ENCODE peak calls at places on chromosome 9, in five cellular contexts. G is Peyer's patch, J is body of pancreas, R is IMR-90, K is lung. M is an unnamed sample.

GRCh38 chr9:132312873-132313272 is 41.9 kb downstream of the SETX start:
- DNase-seq in K (no peak), R (no peak), J (no peak), G (no peak), M (no peak)

GRCh38 chr9:128600111-128600510 is 47.7 kb downstream of the SPTAN1 start:
- DNase-seq in G (no peak), R (no peak), J (no peak), K (no peak), M (no peak)

GRCh38 chr9:97853844-97854695 is 1.0 kb downstream of the FOXE1 start:
- DNase-seq in R (peak), G (no peak), K (no peak), J (no peak), M (peak)

GRCh38 chr9:5843450-5844249 is 10.7 kb upstream of the ERMP1 start:
- DNase-seq in K (no peak), G (no peak), J (no peak), R (peak), M (no peak)

GRCh38 chr9:137630126-137630525 is 11.3 kb downstream of the EHMT1 start:
- DNase-seq in J (no peak), G (no peak), K (no peak), R (peak), M (no peak)

GRCh38 chr9:120764476-120764875 is 28.7 kb downstream of the FBXW2 start:
- DNase-seq in R (no peak), J (no peak), G (no peak), K (no peak), M (no peak)

GRCh38 chr9:120100595-120100994 is 479.4 kb downstream of the CDK5RAP2 start:
- DNase-seq in K (no peak), G (no peak), R (no peak), J (no peak), M (no peak)

GRCh38 chr9:17349816-17350215 is 215.0 kb downstream of the CNTLN start:
- DNase-seq in G (no peak), J (no peak), R (peak), K (no peak), M (no peak)

DNA sequence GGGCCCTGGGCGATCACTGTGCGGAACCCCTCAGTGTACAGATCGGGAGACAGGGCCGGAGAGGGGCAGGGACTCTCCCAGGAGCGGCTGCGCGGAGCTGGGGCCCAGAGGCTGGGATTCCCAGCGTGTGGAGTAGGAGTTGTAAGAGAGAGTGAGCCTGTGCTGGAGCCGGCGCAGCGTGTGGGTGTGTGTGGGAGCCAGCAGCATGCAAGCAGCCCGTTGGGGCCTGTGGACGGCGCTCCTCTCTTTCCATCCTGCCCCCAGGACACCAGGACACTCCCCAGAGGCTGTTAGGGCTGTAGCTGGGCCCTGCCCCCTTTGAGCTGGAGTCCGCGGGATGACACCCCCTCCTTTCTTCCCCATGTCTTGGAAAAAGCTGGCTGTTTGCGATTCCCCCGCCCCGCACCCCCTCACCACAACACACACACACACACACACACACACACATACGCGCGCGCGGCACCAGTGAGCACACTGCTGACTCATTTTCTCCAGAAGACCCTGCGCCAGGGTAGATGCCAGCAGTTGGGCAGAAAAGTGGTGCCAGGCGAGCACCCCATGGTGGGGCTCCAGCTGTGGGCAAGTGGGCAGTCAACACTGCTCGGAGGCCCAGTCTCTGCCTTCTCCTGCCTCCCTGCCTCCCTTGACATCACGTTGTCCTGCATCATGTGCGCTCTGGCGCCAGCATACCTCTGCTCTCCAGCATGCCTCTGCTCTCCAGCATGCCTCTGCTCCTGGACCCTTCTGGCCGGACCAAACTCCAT is 1.5 kb downstream of the COL27A1 start:
- DNase-seq in K (peak), R (peak), J (peak), G (no peak), M (no peak)
- TF ChIP-seq CTCF in K (no peak), R (peak), J (no peak), G (no peak), M (no peak)

GRCh38 chr9:83996126-83996525 is 15.5 kb downstream of the RMI1 start:
- DNase-seq in G (no peak), K (no peak), J (no peak), R (no peak), M (no peak)

GRCh38 chr9:83991355-83991754 is 10.8 kb downstream of the RMI1 start:
- DNase-seq in J (no peak), K (no peak), R (no peak), G (no peak), M (no peak)

GRCh38 chr9:83992901-83993300 is 12.3 kb downstream of the RMI1 start:
- DNase-seq in R (no peak), G (no peak), J (no peak), K (no peak), M (no peak)

GRCh38 chr9:83988411-83988810 is 7.8 kb downstream of the RMI1 start:
- DNase-seq in J (no peak), K (no peak), G (no peak), R (no peak), M (no peak)

DNA sequence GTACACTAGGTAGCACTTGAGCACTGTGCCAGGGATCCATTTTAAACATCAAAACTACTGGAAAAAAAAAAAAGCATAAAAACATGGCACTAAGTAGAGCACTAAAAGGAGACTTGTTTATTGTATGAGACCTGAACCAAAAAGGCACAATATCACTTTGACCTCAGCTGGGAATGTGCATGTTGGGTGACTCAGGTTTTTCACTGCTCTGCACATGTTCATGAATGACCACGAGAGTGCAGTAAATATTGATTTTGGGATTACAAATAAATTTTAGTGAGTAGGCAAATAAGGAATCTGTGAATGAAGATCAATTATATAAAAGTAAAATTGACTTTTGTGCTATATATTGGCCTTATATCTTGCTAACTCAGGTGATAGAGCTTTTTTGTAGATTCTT is 11.8 kb downstream of the RMI1 start:
- DNase-seq in R (peak), G (no peak), K (no peak), J (no peak), M (no peak)
- TF ChIP-seq CTCF in R (peak), G (no peak), K (no peak), J (peak), M (no peak)

DNA sequence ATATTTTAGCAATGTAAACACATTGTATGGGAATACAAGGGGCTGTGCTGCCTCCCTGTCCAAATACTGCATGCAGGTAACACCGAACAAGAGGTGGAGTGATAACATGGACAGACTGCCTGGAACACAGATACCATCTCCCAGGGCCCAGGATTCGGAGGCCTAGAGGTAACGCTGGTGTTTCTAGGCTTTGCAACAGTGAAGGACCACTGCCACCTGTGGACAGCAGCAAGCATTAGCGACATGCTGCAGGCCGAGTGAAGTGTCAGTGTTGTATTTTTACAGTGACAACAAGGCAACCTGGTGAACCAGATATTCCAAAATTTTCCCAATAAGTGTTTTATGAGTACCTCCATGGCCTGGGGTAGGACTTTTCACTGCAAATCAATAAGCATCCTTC is 379.2 kb downstream of the DMRT2 start:
- DNase-seq in J (peak), K (no peak), G (no peak), R (no peak), M (no peak)
- TF ChIP-seq CTCF in J (peak), K (no peak), G (no peak), R (no peak), M (no peak)

GRCh38 chr9:135484460-135485277 is 5.1 kb downstream of the PPP1R26 start:
- DNase-seq in G (no peak), K (no peak), J (no peak), R (no peak), M (no peak)

GRCh38 chr9:135487281-135488012 is 7.9 kb downstream of the PPP1R26 start:
- DNase-seq in J (no peak), R (no peak), G (peak), K (no peak), M (no peak)

GRCh38 chr9:135486267-135487065 is 6.9 kb downstream of the PPP1R26 start:
- DNase-seq in K (no peak), J (no peak), R (no peak), G (peak), M (no peak)

GRCh38 chr9:135485385-135485784 is 5.8 kb downstream of the PPP1R26 start:
- DNase-seq in K (no peak), G (no peak), J (no peak), R (no peak), M (no peak)

DNA sequence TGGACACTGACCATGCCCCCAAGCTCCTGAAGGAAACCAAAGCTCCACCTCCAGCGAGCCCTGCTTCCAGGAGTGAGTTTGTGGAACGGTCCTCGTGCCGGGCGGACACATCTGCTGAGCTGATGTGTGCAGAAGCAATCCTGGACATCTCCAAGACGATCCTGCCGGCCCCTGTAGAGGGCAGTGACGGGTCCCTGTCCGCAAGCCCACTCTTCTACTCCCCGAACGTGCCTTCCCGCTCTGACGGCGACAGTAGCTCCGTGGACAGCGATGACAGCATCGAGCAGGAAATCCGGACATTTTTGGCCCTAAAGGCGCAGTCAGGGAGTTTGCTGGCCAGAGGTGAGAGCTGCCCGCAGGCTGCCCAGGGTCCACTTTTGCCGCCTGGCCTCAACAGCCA is 6.2 kb downstream of the PPP1R26 start:
- DNase-seq in K (no peak), G (no peak), R (no peak), J (no peak), M (no peak)
- TF ChIP-seq CTCF in K (no peak), G (no peak), R (no peak), J (no peak), M (no peak)

GRCh38 chr9:2439957-2440356 is 181.6 kb upstream of the VLDLR start:
- DNase-seq in J (no peak), G (no peak), K (no peak), R (no peak), M (no peak)
- TF ChIP-seq CTCF in J (no peak), G (no peak), K (no peak), R (no peak), M (no peak)

DNA sequence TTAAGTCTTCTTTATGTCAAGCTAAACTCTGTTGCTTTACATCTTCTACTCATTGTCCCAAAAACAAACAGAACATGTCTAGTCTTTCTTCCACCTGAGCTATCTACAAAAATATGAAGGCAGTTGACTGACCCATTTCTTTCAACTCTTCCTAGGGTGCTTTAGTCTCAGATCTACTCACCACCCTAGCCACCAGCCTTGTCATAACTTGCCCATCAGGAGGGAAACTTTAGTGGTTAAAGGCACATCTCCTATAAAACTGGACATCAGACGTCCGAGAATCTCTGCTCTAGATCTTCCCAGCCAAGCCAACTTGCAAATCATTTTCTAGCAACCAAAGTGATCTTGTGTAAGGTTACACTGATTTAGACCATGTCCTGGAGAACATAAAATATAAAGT is 205.0 kb downstream of the ACTL7B start:
- DNase-seq in K (no peak), J (no peak), R (no peak), G (no peak), M (no peak)
- TF ChIP-seq CTCF in K (no peak), J (no peak), R (no peak), G (no peak), M (no peak)

DNA sequence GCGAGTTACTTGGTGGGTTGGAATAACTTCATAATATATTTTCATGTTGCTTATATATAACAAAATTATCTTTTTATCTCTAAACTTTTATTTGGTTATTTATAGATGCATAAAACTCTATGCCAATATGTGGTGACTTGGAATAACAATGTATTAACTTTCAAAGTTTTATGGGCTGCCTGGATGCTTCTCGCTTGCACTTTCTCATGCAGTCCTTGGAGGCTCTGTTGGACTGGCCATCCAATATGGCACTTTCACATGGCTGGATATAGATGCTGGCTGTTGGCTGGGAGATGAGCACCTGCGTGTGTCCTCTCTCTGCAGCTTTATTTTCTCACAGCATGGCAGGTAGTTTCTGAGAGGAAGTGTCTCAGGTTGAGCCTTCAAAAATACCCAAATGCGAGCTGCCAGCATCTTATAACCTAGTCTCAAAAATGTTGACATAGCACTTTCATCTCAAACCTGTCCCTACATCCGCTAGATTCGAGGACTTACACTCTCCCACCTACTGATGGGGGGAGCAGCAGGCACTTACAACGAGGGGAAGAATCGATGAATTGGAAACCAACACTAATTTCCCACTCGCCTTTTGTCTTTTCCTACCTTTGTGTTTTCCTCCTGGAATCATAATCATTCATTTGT is 48.3 kb upstream of the SMARCA2 start:
- DNase-seq in K (no peak), R (no peak), J (no peak), G (no peak), M (no peak)
- TF ChIP-seq CTCF in K (no peak), R (no peak), J (no peak), G (no peak), M (no peak)

DNA sequence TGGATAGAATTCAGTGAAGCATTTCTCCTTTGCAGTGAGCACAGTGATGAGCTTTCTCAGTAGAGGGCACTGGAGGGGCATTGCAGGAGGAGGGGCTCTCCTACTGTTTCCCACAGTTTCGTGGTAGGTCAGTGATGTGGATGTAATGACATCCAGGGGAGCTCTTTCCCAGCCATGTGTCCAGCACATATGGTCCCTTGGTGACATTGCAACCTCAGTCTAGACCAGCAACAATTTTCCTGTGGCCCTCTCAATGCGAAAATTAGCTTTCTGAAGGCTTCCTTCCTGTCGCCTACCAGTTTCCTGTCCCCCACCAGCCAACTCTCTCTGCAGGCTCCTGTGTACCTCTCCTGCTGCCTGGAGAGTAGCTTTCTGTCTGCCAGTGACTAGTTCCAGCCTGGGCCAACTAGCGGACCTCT is 6.9 kb upstream of the PDCL start:
- DNase-seq in G (no peak), R (no peak), J (no peak), K (no peak), M (no peak)
- TF ChIP-seq CTCF in G (no peak), R (no peak), J (no peak), K (no peak), M (no peak)

GRCh38 chr9:135602789-135603481 is 36.4 kb downstream of the GLT6D1 start:
- DNase-seq in G (peak), K (no peak), R (peak), J (peak), M (peak)
- TF ChIP-seq CTCF in G (peak), K (peak), R (peak), J (peak), M (no peak)

M was measured in activated B cell treated with CpG ODN at 0.5 μM for 24 hours.